ENCODE peak calls at places on chromosomes 6 and 20, in five cellular contexts. W is T-cell; P is activated CD8-positive, alpha-beta memory T cell treated with anti-CD3 and anti-CD28 coated beads, Interleukin-2, amount 50 U/mL, for 4 hours; D is stimulated activated CD4-positive, alpha-beta T cell treated with anti-CD3 and anti-CD28 coated beads, Interleukin-12 subunit alpha, Interleukin-12 subunit beta, amount 100 ng/mL, for 4 hours; T is Daoy. G is an unnamed sample.

GRCh38 chr20:11181964-11182363 is 508.2 kb upstream of the JAG1 start:
- DNase-seq in D (no peak), T (no peak), P (no peak), W (no peak), G (no peak)

GRCh38 chr6:10140121-10140520 is 274.8 kb downstream of the TFAP2A start:
- DNase-seq in P (no peak), D (no peak), T (no peak), W (no peak), G (no peak)

GRCh38 chr20:49891486-49891885 is 23.8 kb downstream of the SPATA2 start:
- DNase-seq in P (no peak), D (no peak), W (no peak), T (no peak), G (no peak)

GRCh38 chr6:16921399-16922110 is 160.3 kb upstream of the ATXN1 start:
- DNase-seq in P (no peak), D (no peak), T (no peak), W (no peak), G (no peak)

GRCh38 chr6:147740326-147740725 is 231.8 kb downstream of the SAMD5 start:
- DNase-seq in D (no peak), T (no peak), P (no peak), W (no peak), G (no peak)

GRCh38 chr6:2542858-2543218 is 207.9 kb downstream of the MYLK4 start:
- DNase-seq in T (peak), P (no peak), W (no peak), D (no peak), G (peak)

GRCh38 chr6:144012534-144012933 is 4.5 kb upstream of the PLAGL1 start:
- DNase-seq in T (peak), P (no peak), D (no peak), W (no peak), G (no peak)

GRCh38 chr20:18164356-18164755 is 26.7 kb downstream of the KAT14 start:
- DNase-seq in P (no peak), D (no peak), T (peak), W (no peak), G (no peak)

GRCh38 chr20:36132802-36133211 is 21.7 kb upstream of the EPB41L1 start:
- DNase-seq in T (no peak), W (no peak), P (no peak), D (no peak), G (no peak)

GRCh38 chr20:7210910-7211309 is 443.4 kb downstream of the BMP2 start:
- DNase-seq in T (no peak), W (no peak), D (no peak), P (no peak), G (no peak)

G was measured in effector memory CD4-positive, alpha-beta T cell.